ENCODE peak calls at places on chromosomes 6 and 20, in five cellular contexts. O is NCI-H446, M is AG08396, T is T-cell, I is fibroblast of the conjunctiva. N is an unnamed sample.

GRCh38 chr6:30684386-30685156 is 1.9 kb downstream of the PPP1R18 start:
- DNase-seq in O (no peak), M (peak; percentile 2), T (no peak), I (no peak), N (peak; percentile 48)

GRCh38 chr20:57501461-57502330 is 23.2 kb downstream of the CTCFL start:
- DNase-seq in O (no peak), M (peak; percentile 33), I (no peak), T (no peak), N (no peak)

GRCh38 chr6:146965110-146965689 is 239.0 kb upstream of the STXBP5 start:
- DNase-seq in I (no peak), T (no peak), M (no peak), O (no peak), N (no peak)

GRCh38 chr20:36367907-36368306 is 61.8 kb downstream of the DLGAP4 start:
- DNase-seq in I (no peak), M (no peak), T (no peak), O (no peak), N (no peak)

GRCh38 chr6:155461636-155462035 is 6.0 kb upstream of the NOX3 start:
- DNase-seq in T (no peak), M (peak; percentile 57), O (no peak), I (no peak), N (no peak)

GRCh38 chr6:43771210-43771857 is 1.3 kb downstream of the VEGFA start:
- DNase-seq in O (peak; percentile 23), M (peak; percentile 77), I (no peak), T (peak; percentile 25), N (peak; percentile 73)

GRCh38 chr6:4349323-4349722 is 213.9 kb upstream of the ECI2 start:
- DNase-seq in O (no peak), M (no peak), T (no peak), I (no peak), N (no peak)

GRCh38 chr6:169807699-169808607 is 56.5 kb downstream of the ERMARD start:
- DNase-seq in O (no peak), I (no peak), M (no peak), T (no peak), N (no peak)

GRCh38 chr20:40506567-40506966 is 182.5 kb downstream of the MAFB start:
- DNase-seq in O (peak; percentile 46), M (peak; percentile 80), I (peak; percentile 95), T (no peak), N (peak; percentile 100)

N was measured in MG63.